ENCODE peak calls at places on chromosomes 7 and 10, in ten cellular contexts. One of them, this sample, is unnamed.

GRCh38 chr7:12103948-12104347 is 107.1 kb upstream of the TMEM106B start:
- DNase-seq in uterus: no peak
- DNase-seq in NB4: no peak
- DNase-seq in adrenal gland: no peak
- DNase-seq in tibial nerve: no peak
- DNase-seq in A549: no peak
- DNase-seq in suprapubic skin: no peak
- DNase-seq in ovary: no peak
- DNase-seq in HCT116: no peak
- DNase-seq in body of pancreas: no peak
- DNase-seq in this sample: no peak

GRCh38 chr10:33215154-33215553 is 119.3 kb downstream of the NRP1 start:
- DNase-seq in NB4: no peak
- DNase-seq in ovary: no peak
- DNase-seq in HCT116: no peak
- DNase-seq in uterus: no peak
- DNase-seq in suprapubic skin: no peak
- DNase-seq in adrenal gland: no peak
- DNase-seq in A549: no peak
- DNase-seq in body of pancreas: no peak
- DNase-seq in tibial nerve: no peak
- DNase-seq in this sample: no peak

GRCh38 chr7:55587687-55588378 is 15.5 kb upstream of the VOPP1 start:
- DNase-seq in adrenal gland: no peak
- DNase-seq in suprapubic skin: no peak
- DNase-seq in ovary: no peak
- DNase-seq in tibial nerve: no peak
- DNase-seq in uterus: no peak
- DNase-seq in HCT116: no peak
- DNase-seq in A549: no peak
- DNase-seq in body of pancreas: no peak
- DNase-seq in NB4: no peak
- DNase-seq in this sample: no peak

GRCh38 chr10:125441151-125441550 is 241.8 kb downstream of the TEX36 start:
- DNase-seq in HCT116: no peak
- DNase-seq in tibial nerve: no peak
- DNase-seq in uterus: no peak
- DNase-seq in adrenal gland: no peak
- DNase-seq in A549: no peak
- DNase-seq in ovary: no peak
- DNase-seq in body of pancreas: no peak
- DNase-seq in NB4: no peak
- DNase-seq in suprapubic skin: no peak
- DNase-seq in this sample: no peak

GRCh38 chr7:81013036-81013435 is 94.2 kb upstream of the SEMA3C start:
- DNase-seq in adrenal gland: no peak
- DNase-seq in A549: peak; percentile 66
- DNase-seq in NB4: no peak
- DNase-seq in ovary: no peak
- DNase-seq in HCT116: peak; percentile 76
- DNase-seq in suprapubic skin: no peak
- DNase-seq in tibial nerve: no peak
- DNase-seq in body of pancreas: no peak
- DNase-seq in uterus: no peak
- DNase-seq in this sample: no peak

GRCh38 chr10:18735711-18736110 is 76.5 kb downstream of the ARL5B start:
- DNase-seq in adrenal gland: no peak
- DNase-seq in ovary: no peak
- DNase-seq in HCT116: no peak
- DNase-seq in tibial nerve: no peak
- DNase-seq in suprapubic skin: no peak
- DNase-seq in NB4: no peak
- DNase-seq in body of pancreas: no peak
- DNase-seq in uterus: no peak
- DNase-seq in A549: no peak
- DNase-seq in this sample: no peak

GRCh38 chr10:78685466-78686163 is 383.2 kb upstream of the ZMIZ1 start:
- DNase-seq in tibial nerve: no peak
- DNase-seq in uterus: no peak
- DNase-seq in adrenal gland: no peak
- DNase-seq in NB4: no peak
- DNase-seq in body of pancreas: no peak
- DNase-seq in A549: peak; percentile 11
- DNase-seq in HCT116: no peak
- DNase-seq in suprapubic skin: no peak
- DNase-seq in ovary: no peak
- DNase-seq in this sample: no peak

GRCh38 chr10:71222541-71223364 is 10.4 kb downstream of the UNC5B start:
- DNase-seq in adrenal gland: peak; percentile 11
- DNase-seq in NB4: no peak
- DNase-seq in A549: no peak
- DNase-seq in uterus: peak; percentile 20
- DNase-seq in body of pancreas: no peak
- DNase-seq in HCT116: no peak
- DNase-seq in suprapubic skin: peak; percentile 64
- DNase-seq in ovary: peak; percentile 26
- DNase-seq in tibial nerve: no peak
- DNase-seq in this sample: no peak

GRCh38 chr10:3853547-3853989 is 68.6 kb upstream of the KLF6 start:
- DNase-seq in suprapubic skin: no peak
- DNase-seq in ovary: no peak
- DNase-seq in tibial nerve: no peak
- DNase-seq in NB4: no peak
- DNase-seq in A549: no peak
- DNase-seq in uterus: peak; percentile 55
- DNase-seq in HCT116: no peak
- DNase-seq in adrenal gland: no peak
- DNase-seq in body of pancreas: peak; percentile 51
- DNase-seq in this sample: peak; percentile 76

GRCh38 chr7:106807474-106807873 is 57.6 kb upstream of the PIK3CG start:
- DNase-seq in body of pancreas: no peak
- DNase-seq in NB4: no peak
- DNase-seq in tibial nerve: no peak
- DNase-seq in adrenal gland: no peak
- DNase-seq in uterus: no peak
- DNase-seq in HCT116: no peak
- DNase-seq in ovary: no peak
- DNase-seq in A549: no peak
- DNase-seq in suprapubic skin: no peak
- DNase-seq in this sample: no peak

GRCh38 chr7:46202379-46202778 is 281.3 kb upstream of the IGFBP3 start:
- DNase-seq in ovary: no peak
- DNase-seq in NB4: no peak
- DNase-seq in body of pancreas: no peak
- DNase-seq in uterus: no peak
- DNase-seq in suprapubic skin: no peak
- DNase-seq in A549: no peak
- DNase-seq in tibial nerve: no peak
- DNase-seq in HCT116: no peak
- DNase-seq in adrenal gland: no peak
- DNase-seq in this sample: no peak

GRCh38 chr10:72692897-72693598 is 1.1 kb downstream of the MCU start:
- DNase-seq in body of pancreas: no peak
- DNase-seq in A549: no peak
- DNase-seq in uterus: peak; percentile 23
- DNase-seq in NB4: peak; percentile 36
- DNase-seq in suprapubic skin: no peak
- DNase-seq in adrenal gland: no peak
- DNase-seq in ovary: no peak
- DNase-seq in tibial nerve: peak; percentile 15
- DNase-seq in HCT116: no peak
- DNase-seq in this sample: peak; percentile 34

GRCh38 chr10:35130588-35131146 is 4.0 kb downstream of the CREM start:
- DNase-seq in A549: no peak
- DNase-seq in ovary: no peak
- DNase-seq in body of pancreas: no peak
- DNase-seq in NB4: no peak
- DNase-seq in uterus: no peak
- DNase-seq in tibial nerve: no peak
- DNase-seq in suprapubic skin: no peak
- DNase-seq in adrenal gland: no peak
- DNase-seq in HCT116: no peak
- DNase-seq in this sample: no peak

DNA sequence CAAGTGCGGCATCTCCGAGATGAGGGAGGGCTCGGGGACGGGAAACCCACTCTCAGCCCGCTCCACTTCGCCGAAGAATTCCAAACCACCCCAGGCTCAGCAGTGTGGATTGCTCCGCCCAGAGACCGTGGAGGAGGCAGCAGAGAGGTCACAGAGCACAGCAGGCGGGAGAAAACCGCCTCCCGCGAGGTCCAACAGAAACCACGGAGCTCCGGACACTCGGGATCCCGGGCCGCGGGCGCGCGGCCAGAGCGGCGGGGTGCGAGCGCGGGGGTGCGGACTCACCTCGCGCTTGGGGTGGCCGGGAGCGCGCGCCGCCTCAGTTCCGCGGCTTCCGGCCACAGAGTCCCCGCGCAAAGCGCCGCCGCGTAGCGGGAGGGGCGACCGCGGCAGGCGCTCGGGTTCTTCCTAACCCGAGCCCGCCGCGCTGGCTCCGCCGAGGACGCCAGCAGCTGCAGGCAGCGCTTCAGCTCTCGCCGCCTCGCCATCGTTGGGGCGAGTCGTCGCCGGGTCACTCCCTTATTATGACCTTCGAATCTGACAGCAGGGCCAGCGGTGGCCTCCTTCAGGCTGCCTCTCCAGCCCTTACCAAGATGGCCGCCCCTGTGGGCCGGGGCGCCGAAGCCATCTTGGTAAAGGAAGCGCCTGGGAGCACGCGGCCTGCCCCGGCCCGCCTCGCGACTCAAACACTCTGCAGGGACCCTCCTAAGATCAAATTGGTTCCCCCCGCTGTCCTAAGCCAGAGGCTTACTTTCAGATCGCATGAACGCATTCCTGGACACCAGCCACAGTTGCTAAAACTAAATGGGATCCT is at the start of gene NAPEPLD:
- DNase-seq in NB4: peak; percentile 89
- DNase-seq in A549: peak; percentile 89
- DNase-seq in ovary: peak; percentile 92
- DNase-seq in HCT116: peak; percentile 62
- DNase-seq in suprapubic skin: peak; percentile 86
- DNase-seq in adrenal gland: peak; percentile 95
- DNase-seq in tibial nerve: peak; percentile 74
- DNase-seq in body of pancreas: peak; percentile 87
- DNase-seq in uterus: peak; percentile 83
- DNase-seq in this sample: peak; percentile 88
- TF ChIP-seq POLR2A in NB4: no peak
- TF ChIP-seq POLR2A in A549: peak; percentile 21
- TF ChIP-seq POLR2A in ovary: peak; percentile 49
- TF ChIP-seq POLR2A in HCT116: peak; percentile 39
- TF ChIP-seq POLR2A in suprapubic skin: no peak
- TF ChIP-seq POLR2A in adrenal gland: peak; percentile 72
- TF ChIP-seq POLR2A in tibial nerve: peak; percentile 61
- TF ChIP-seq POLR2A in body of pancreas: peak; percentile 59
- TF ChIP-seq POLR2A in uterus: peak; percentile 54
- TF ChIP-seq POLR2A in this sample: peak; percentile 75

GRCh38 chr7:131219277-131220041 is 108.2 kb upstream of the MKLN1 start:
- DNase-seq in suprapubic skin: no peak
- DNase-seq in uterus: peak; percentile 67
- DNase-seq in adrenal gland: peak; percentile 62
- DNase-seq in NB4: no peak
- DNase-seq in body of pancreas: peak; percentile 21
- DNase-seq in ovary: no peak
- DNase-seq in HCT116: no peak
- DNase-seq in tibial nerve: peak; percentile 56
- DNase-seq in A549: no peak
- DNase-seq in this sample: peak; percentile 24
- H3K4me3 ChIP-seq in suprapubic skin: no peak overlapping the region
- H3K4me3 ChIP-seq in uterus: no peak overlapping the region
- H3K4me3 ChIP-seq in adrenal gland: no peak overlapping the region
- H3K4me3 ChIP-seq in NB4: no peak overlapping the region
- H3K4me3 ChIP-seq in body of pancreas: no peak overlapping the region
- H3K4me3 ChIP-seq in ovary: no peak overlapping the region
- H3K4me3 ChIP-seq in HCT116: no peak overlapping the region
- H3K4me3 ChIP-seq in tibial nerve: no peak overlapping the region
- H3K4me3 ChIP-seq in A549: no peak overlapping the region
- H3K4me3 ChIP-seq in this sample: no peak overlapping the region

DNA sequence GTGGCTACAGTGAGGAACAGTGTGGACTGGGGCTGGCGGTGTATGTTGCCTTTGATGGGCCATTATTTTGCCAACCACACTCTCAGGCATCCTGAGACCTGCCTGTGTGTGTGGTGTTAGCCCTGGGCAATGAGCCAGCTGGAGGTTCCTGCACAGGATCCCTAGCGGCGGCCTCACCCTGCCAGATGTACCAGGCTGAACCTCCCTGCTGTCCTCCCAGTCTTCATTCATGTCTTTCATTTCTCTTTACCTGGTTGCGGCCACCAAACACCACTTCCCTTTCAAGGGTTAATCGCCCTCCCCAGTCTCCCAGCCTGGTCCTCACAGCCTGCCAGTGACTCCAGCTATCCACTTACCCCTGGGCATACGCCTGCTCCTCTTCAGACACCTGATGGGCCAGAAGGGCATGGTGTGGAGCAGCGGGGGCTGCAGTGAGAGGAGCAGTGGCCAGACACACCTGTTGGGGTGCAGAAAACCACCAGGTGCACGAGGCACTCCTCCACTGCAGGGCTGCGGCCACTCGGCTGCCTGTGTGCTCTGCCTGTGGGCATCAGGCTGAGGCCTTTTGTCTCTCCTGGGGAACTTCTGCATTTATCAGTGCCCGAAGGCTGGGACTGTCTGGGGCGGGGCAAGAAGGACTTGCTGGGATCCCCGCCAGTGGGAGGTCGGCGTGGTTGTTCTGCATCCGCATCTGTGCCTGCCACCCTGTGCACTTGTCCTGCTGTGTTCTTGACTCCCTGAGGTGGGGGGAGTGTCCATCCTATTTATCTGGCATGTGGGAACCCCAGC is 111.6 kb downstream of the ARHGAP22 start:
- DNase-seq in tibial nerve: no peak
- DNase-seq in adrenal gland: no peak
- DNase-seq in body of pancreas: no peak
- DNase-seq in ovary: peak; percentile 31
- DNase-seq in uterus: no peak
- DNase-seq in A549: no peak
- DNase-seq in HCT116: no peak
- DNase-seq in NB4: peak; percentile 29
- DNase-seq in suprapubic skin: peak; percentile 75
- DNase-seq in this sample: no peak
- TF ChIP-seq POLR2A in tibial nerve: no peak
- TF ChIP-seq POLR2A in adrenal gland: no peak
- TF ChIP-seq POLR2A in body of pancreas: no peak
- TF ChIP-seq POLR2A in ovary: no peak
- TF ChIP-seq POLR2A in uterus: no peak
- TF ChIP-seq POLR2A in A549: no peak
- TF ChIP-seq POLR2A in HCT116: no peak
- TF ChIP-seq POLR2A in NB4: no peak
- TF ChIP-seq POLR2A in suprapubic skin: no peak
- TF ChIP-seq POLR2A in this sample: no peak

DNA sequence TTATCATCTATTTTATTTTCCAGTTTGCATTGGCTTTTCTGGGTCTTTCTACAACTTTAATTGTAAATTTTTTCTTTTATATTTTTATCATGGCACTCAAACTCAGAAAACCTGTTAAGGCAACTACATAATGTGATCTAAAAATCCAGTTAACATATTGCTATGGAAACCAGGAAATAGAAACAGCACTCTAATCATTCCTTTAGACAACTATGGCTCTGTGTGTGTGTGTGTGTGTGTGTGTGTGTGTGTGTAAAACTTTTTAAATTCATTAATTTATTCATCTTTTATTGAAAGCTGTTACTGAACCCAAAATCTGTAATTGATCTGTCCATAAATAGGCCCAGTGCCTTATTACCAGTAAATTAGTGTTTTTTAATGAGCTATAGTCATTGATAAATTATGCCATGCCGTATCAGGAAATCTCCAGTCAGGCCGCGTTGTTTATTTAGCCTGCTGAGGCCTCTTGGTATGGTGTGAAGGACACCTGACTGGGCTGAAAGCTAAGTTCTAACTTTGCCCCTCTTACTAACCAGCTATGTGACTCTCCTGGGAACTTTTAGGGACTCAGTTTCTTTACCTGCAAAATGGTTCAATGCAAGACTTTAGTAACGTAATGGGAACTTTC is 1.5 kb upstream of the MET start:
- DNase-seq in ovary: no peak
- DNase-seq in tibial nerve: no peak
- DNase-seq in suprapubic skin: no peak
- DNase-seq in HCT116: no peak
- DNase-seq in body of pancreas: peak; percentile 33
- DNase-seq in NB4: no peak
- DNase-seq in uterus: no peak
- DNase-seq in adrenal gland: no peak
- DNase-seq in A549: no peak
- DNase-seq in this sample: no peak
- H3K4me3 ChIP-seq in ovary: no peak overlapping the region
- H3K4me3 ChIP-seq in tibial nerve: no peak overlapping the region
- H3K4me3 ChIP-seq in suprapubic skin: no peak overlapping the region
- H3K4me3 ChIP-seq in HCT116: peak overlapping the region; percentile 90
- H3K4me3 ChIP-seq in body of pancreas: no peak overlapping the region
- H3K4me3 ChIP-seq in NB4: no peak overlapping the region
- H3K4me3 ChIP-seq in uterus: no peak overlapping the region
- H3K4me3 ChIP-seq in adrenal gland: no peak overlapping the region
- H3K4me3 ChIP-seq in A549: no peak overlapping the region
- H3K4me3 ChIP-seq in this sample: no peak overlapping the region